ENCODE peak calls at places on chromosomes 4 and X, in four cellular contexts. F, R, A and V are unnamed samples.

GRCh38 chrX:76064825-76065224 is 108.0 kb upstream of the PBDC1 start:
- DNase-seq in F (no peak), R (no peak), A (no peak), V (no peak)

GRCh38 chrX:37755073-37755472 is 24.8 kb upstream of the CYBB start:
- DNase-seq in F (no peak), R (peak), A (no peak), V (no peak)

GRCh38 chrX:54238588-54238987 is 55.5 kb upstream of the FAM120C start:
- DNase-seq in F (no peak), R (no peak), A (no peak), V (no peak)

GRCh38 chrX:42751573-42751972 is 26.4 kb downstream of the PPP1R2C start:
- DNase-seq in F (no peak), R (no peak), A (no peak), V (no peak)

GRCh38 chrX:134718329-134719317 is 60.4 kb upstream of the PLAC1 start:
- DNase-seq in F (no peak), R (no peak), A (peak), V (no peak)

GRCh38 chrX:54407266-54407665 is 32.9 kb upstream of the TSR2 start:
- DNase-seq in F (no peak), R (no peak), A (no peak), V (no peak)

GRCh38 chr4:102247041-102247440 is 98.2 kb downstream of the SLC39A8 start:
- DNase-seq in F (no peak), R (no peak), A (no peak), V (no peak)

GRCh38 chr4:77820836-77821561 is 1.8 kb upstream of the CNOT6L start:
- DNase-seq in F (no peak), R (no peak), A (no peak), V (peak)

GRCh38 chr4:184961693-184962092 is 56.6 kb upstream of the HELT start:
- DNase-seq in F (no peak), R (no peak), A (peak), V (peak)

GRCh38 chrX:154082396-154083133 is 15.0 kb downstream of the MECP2 start:
- DNase-seq in F (no peak), R (no peak), A (no peak), V (no peak)

GRCh38 chr4:123250843-123251242 is 145.8 kb upstream of the SPRY1 start:
- DNase-seq in F (peak), R (no peak), A (no peak), V (no peak)

GRCh38 chr4:38422850-38423249 is 241.1 kb upstream of the KLF3 start:
- DNase-seq in F (no peak), R (no peak), A (no peak), V (no peak)

GRCh38 chrX:10952619-10953018 is 158.5 kb upstream of the HCCS start:
- DNase-seq in F (peak), R (no peak), A (no peak), V (no peak)

GRCh38 chrX:39242187-39242586 is 440.9 kb downstream of the MID1IP1 start:
- DNase-seq in F (no peak), R (peak), A (peak), V (peak)

GRCh38 chrX:98067611-98068010 is 1183.9 kb downstream of the RPA4 start:
- DNase-seq in F (no peak), R (no peak), A (no peak), V (no peak)

GRCh38 chrX:39814391-39814790 is 283.4 kb downstream of the BCOR start:
- DNase-seq in F (no peak), R (no peak), A (peak), V (peak)

GRCh38 chr4:186104895-186105720 is 604 bp downstream of the FAM149A start:
- DNase-seq in F (no peak), R (no peak), A (peak), V (peak)

GRCh38 chrX:97238632-97239031 is 354.9 kb downstream of the RPA4 start:
- DNase-seq in F (no peak), R (no peak), A (no peak), V (no peak)

GRCh38 chr4:24772061-24772705 is 23.2 kb upstream of the SOD3 start:
- DNase-seq in F (no peak), R (no peak), A (no peak), V (no peak)

GRCh38 chr4:111213520-111213919 is 590.6 kb upstream of the PITX2 start:
- DNase-seq in F (no peak), R (no peak), A (no peak), V (no peak)

GRCh38 chrX:99242001-99242400 is 1168.1 kb downstream of the PCDH19 start:
- DNase-seq in F (no peak), R (no peak), A (no peak), V (no peak)

GRCh38 chr4:76697129-76697803 is 200.7 kb downstream of the SOWAHB start:
- DNase-seq in F (no peak), R (no peak), A (no peak), V (no peak)

GRCh38 chr4:187491421-187491820 is 504.1 kb upstream of the ZFP42 start:
- DNase-seq in F (no peak), R (no peak), A (no peak), V (no peak)

GRCh38 chr4:148007303-148007702 is 275.4 kb downstream of the ARHGAP10 start:
- DNase-seq in F (no peak), R (no peak), A (peak), V (no peak)

GRCh38 chr4:144754562-144755410 is 108.8 kb downstream of the HHIP start:
- DNase-seq in F (no peak), R (no peak), A (peak), V (peak)

GRCh38 chr4:41814565-41814964 is 66.0 kb upstream of the PHOX2B start:
- DNase-seq in F (no peak), R (no peak), A (no peak), V (peak)